ENCODE peak calls at places on chromosome 10, in six cellular contexts. L is neural crest cell, Q is foreskin keratinocyte, T is ovary, G is tibial nerve, D is PC-3. J is an unnamed sample.

GRCh38 chr10:132345345-132345744 is 13.4 kb downstream of the LRRC27 start:
- DNase-seq in T (no peak), G (no peak), D (no peak), L (no peak), Q (no peak), J (no peak)

GRCh38 chr10:12513775-12514663 is 164.7 kb downstream of the CAMK1D start:
- DNase-seq in D (no peak), T (no peak), Q (no peak), G (no peak), L (no peak), J (no peak)

GRCh38 chr10:69650589-69651261 is 20.7 kb downstream of the FAM241B start:
- DNase-seq in G (no peak), Q (no peak), D (no peak), L (no peak), T (no peak), J (no peak)

GRCh38 chr10:73414230-73414981 is 548 bp upstream of the ANXA7 start:
- DNase-seq in T (no peak), Q (peak; percentile 50), D (peak; percentile 83), L (no peak), G (no peak), J (no peak)

GRCh38 chr10:43407148-43407575 is 1.8 kb downstream of the HNRNPF start:
- DNase-seq in D (peak; percentile 51), Q (no peak), L (peak; percentile 37), T (peak; percentile 60), G (no peak), J (peak; percentile 32)

GRCh38 chr10:114175667-114176066 is 1.7 kb upstream of the CCDC186 start:
- DNase-seq in T (no peak), D (no peak), Q (no peak), G (no peak), L (no peak), J (no peak)

GRCh38 chr10:37856881-37857286 is 526 bp downstream of the ZNF248 start:
- DNase-seq in L (peak; percentile 1), Q (no peak), G (no peak), D (peak; percentile 62), T (peak; percentile 25), J (peak; percentile 18)

GRCh38 chr10:4081691-4082111 is 296.7 kb upstream of the KLF6 start:
- DNase-seq in Q (no peak), L (no peak), G (no peak), T (peak; percentile 51), D (no peak), J (no peak)

GRCh38 chr10:126465771-126466170 is 77.5 kb upstream of the ADAM12 start:
- DNase-seq in G (no peak), L (no peak), Q (no peak), T (no peak), D (no peak), J (no peak)

GRCh38 chr10:85918371-85918770 is 448.2 kb downstream of the GRID1 start:
- DNase-seq in T (no peak), G (no peak), L (no peak), D (no peak), Q (no peak), J (no peak)

GRCh38 chr10:118587881-118588651 is 7.4 kb downstream of the PRLHR start:
- DNase-seq in G (no peak), L (no peak), D (no peak), T (no peak), Q (no peak), J (no peak)

DNA sequence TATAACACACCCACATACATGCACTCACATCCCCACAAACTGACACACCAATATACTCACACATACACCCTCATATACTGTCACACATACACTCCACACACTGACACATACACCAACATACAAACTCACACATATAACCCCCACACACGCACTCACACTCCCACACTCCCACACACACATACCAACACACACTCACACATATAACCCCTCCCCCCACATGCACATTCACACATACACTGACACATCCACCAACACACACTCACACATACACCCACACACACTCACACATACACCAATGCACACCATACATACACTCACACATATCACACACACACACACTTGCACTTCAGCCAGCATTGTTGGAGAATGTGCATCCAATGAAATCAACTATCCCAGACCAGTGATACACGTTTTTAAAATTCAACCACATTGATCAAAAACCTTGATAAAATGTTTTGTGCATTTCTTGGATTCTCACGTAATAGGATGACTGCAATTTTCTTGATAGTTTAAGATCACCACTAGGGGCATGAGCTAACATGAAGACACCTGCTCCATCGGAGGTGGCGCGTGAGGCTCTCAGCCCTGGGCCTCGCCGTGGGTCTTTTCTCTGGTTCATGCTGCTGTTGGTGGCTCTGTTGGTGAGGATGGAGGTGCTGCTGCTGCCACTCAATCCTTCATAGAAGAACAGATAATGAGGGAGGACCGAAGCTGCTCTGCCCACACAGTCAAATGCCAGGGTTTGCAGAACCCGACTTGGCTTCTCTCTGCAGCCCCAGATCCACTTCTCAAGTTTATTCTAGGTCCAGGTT is 32.1 kb upstream of the CHST15 start:
- DNase-seq in L (no peak), G (no peak), T (no peak), Q (peak; percentile 33), D (peak; percentile 42), J (no peak)
- TF ChIP-seq CTCF in L (peak; percentile 56), G (peak; percentile 10), T (no peak), Q (peak; percentile 66), D (peak; percentile 61), J (peak; percentile 50)

DNA sequence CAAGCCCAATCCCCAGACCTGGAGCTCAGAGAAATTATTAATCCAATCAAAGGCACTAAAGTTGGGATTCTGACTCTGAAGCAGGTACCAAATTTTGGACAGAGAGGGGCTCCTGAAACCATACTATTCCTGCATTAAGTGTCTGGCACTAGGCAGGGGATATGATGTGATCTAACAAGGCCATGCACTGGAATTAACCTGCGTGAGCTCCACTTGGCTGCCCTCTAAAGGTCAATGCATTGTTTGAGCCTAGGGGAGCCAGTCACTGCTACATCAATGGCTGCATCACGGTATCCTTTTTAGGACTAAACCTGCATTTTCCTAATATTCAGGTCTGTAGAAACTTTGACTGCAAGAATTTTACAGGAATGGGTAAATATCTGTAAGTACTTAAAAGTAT is 42.1 kb downstream of the ST8SIA6 start:
- DNase-seq in G (no peak), Q (no peak), D (peak; percentile 2), L (no peak), T (no peak), J (no peak)
- TF ChIP-seq CTCF in G (no peak), Q (peak; percentile 34), D (peak; percentile 33), L (no peak), T (no peak), J (peak; percentile 22)

GRCh38 chr10:91742189-91742588 is 56.0 kb upstream of the TNKS2 start:
- DNase-seq in L (no peak), G (no peak), T (no peak), Q (no peak), D (no peak), J (no peak)

GRCh38 chr10:91743460-91743859 is 54.8 kb upstream of the TNKS2 start:
- DNase-seq in D (peak; percentile 18), T (no peak), L (no peak), Q (no peak), G (no peak), J (no peak)

GRCh38 chr10:91740353-91740924 is 57.8 kb upstream of the TNKS2 start:
- DNase-seq in Q (no peak), T (no peak), G (no peak), L (no peak), D (no peak), J (no peak)

DNA sequence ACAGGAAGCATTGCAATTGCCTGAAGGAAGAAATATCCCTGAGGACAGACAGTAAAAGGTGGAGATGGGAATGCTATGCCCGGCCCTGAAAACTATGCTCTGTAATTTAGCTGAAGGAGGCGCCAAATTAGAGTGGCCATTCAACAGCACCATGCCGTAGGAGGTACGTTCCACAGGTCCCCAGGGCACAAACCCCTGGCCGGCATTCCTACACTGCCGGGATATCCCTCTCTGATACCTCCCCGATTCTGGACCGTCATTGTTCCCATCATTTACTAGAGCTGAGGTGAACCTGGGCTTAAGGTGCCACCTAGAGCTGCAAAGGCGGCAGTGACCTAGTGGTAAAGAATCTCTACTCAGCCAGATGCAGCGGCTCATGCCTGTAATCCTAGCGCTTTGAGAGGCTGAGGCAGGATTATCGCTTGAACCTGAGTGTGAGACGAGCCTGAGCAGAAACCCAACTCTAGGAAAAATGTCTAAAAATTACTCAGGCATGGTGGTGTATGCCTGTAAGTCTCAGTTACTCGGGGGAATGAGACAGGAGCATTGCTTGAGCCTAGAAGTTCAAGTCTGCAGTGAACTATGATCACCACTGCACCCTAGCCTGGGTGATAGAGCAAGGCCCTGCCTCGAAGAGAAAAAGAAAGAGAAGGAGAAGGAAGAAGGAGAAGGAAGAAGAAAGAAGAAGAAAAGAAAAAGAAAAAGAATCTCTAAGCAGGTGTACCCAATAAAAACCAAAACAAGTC is 53.0 kb upstream of the TNKS2 start:
- DNase-seq in L (no peak), T (no peak), Q (peak; percentile 33), G (no peak), D (peak; percentile 73), J (peak; percentile 77)
- TF ChIP-seq CTCF in L (peak; percentile 55), T (no peak), Q (peak; percentile 76), G (no peak), D (peak; percentile 74), J (peak; percentile 64)

DNA sequence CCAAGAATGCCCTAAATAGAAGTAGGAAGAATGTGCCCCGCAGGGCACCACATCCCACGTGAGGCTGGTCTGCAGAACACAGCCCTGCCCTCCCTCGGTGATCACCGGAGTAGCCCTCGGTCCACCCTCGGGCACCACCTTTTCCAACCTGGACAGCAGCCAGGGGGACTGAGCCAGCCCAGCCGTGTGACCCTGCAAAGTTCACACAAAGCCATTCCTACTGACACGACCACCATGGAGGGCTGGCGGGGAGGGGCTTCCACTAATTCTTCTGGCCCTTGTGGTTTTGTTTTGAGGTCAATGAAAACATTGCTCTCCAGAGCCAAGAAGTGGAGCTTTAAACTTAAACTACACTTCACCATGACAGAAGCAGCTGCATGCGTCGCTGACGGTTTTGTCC is 132.1 kb downstream of the TCERG1L start:
- DNase-seq in Q (no peak), T (no peak), L (no peak), D (no peak), G (no peak), J (no peak)
- TF ChIP-seq CTCF in Q (no peak), T (no peak), L (no peak), D (no peak), G (no peak), J (no peak)